ENCODE peak calls at places on chromosomes 6 and 20, in eight cellular contexts. W is NCI-H460; Y is pancreas; O is activated T-cell treated with anti-CD3 and anti-CD28 coated beads for 1 hour; D is AG09309; X is endothelial cell; R is stimulated activated CD4-positive, alpha-beta T cell treated with anti-CD3 and anti-CD28 coated beads, Interleukin-2, amount 100 ng/mL, for 48 hours; Z is type B pancreatic cell. M is an unnamed sample.

GRCh38 chr6:137910424-137910834 is 43.4 kb downstream of the TNFAIP3 start:
- DNase-seq in Z (no peak), Y (no peak), O (no peak), X (no peak), D (no peak), W (no peak), R (no peak), M (no peak)

GRCh38 chr6:160035693-160036330 is 66.9 kb downstream of the IGF2R start:
- DNase-seq in X (no peak), W (no peak), O (no peak), D (no peak), Y (no peak), R (no peak), Z (no peak), M (no peak)

GRCh38 chr20:53216856-53217576 is 244.9 kb downstream of the TSHZ2 start:
- DNase-seq in D (no peak), O (peak; percentile 87), W (peak; percentile 23), X (peak; percentile 78), Y (peak; percentile 72), Z (peak; percentile 85), R (peak; percentile 79), M (peak; percentile 46)

GRCh38 chr6:65189344-65189743 is 517.7 kb downstream of the EYS start:
- DNase-seq in W (no peak), D (no peak), X (no peak), R (no peak), Z (no peak), O (no peak), Y (no peak), M (no peak)

GRCh38 chr6:133809406-133809805 is 79.5 kb upstream of the TCF21 start:
- DNase-seq in X (no peak), D (no peak), Z (no peak), Y (no peak), W (no peak), O (no peak), R (no peak), M (no peak)

GRCh38 chr20:40702504-40702903 is 13.5 kb upstream of the MAFB start:
- DNase-seq in W (no peak), X (no peak), O (no peak), D (no peak), Z (no peak), Y (no peak), R (no peak), M (no peak)

GRCh38 chr6:116251568-116252384 is 2.1 kb downstream of the TSPYL4 start:
- DNase-seq in Y (no peak), O (no peak), D (peak; percentile 64), R (no peak), Z (no peak), X (no peak), W (no peak), M (no peak)

GRCh38 chr20:62920039-62920645 is 6.2 kb downstream of the DIDO1 start:
- DNase-seq in X (no peak), Y (no peak), W (no peak), Z (no peak), R (no peak), D (no peak), O (no peak), M (no peak)

GRCh38 chr6:134512946-134513345 is 195.0 kb upstream of the SGK1 start:
- DNase-seq in O (no peak), D (no peak), Y (no peak), R (no peak), X (no peak), Z (no peak), W (no peak), M (no peak)

GRCh38 chr6:66628917-66629316 is 921.9 kb upstream of the EYS start:
- DNase-seq in Y (no peak), O (no peak), W (no peak), Z (no peak), X (no peak), R (no peak), D (no peak), M (no peak)

GRCh38 chr6:28943557-28944411 is 20.0 kb upstream of the TRIM27 start:
- DNase-seq in D (no peak), X (peak; percentile 76), R (peak; percentile 76), O (peak; percentile 44), Z (no peak), Y (peak; percentile 67), W (peak; percentile 76), M (peak; percentile 76)

GRCh38 chr6:52457096-52457495 is 37.0 kb downstream of the EFHC1 start:
- DNase-seq in O (no peak), X (no peak), W (no peak), R (no peak), Y (no peak), Z (no peak), D (no peak), M (no peak)

GRCh38 chr6:14055541-14055940 is 62.0 kb upstream of the CD83 start:
- DNase-seq in D (no peak), R (no peak), Z (no peak), Y (no peak), O (no peak), W (no peak), X (no peak), M (peak; percentile 83)

GRCh38 chr20:40687384-40688128 is 1.5 kb downstream of the MAFB start:
- DNase-seq in R (no peak), D (no peak), X (peak; percentile 47), Z (no peak), O (no peak), W (no peak), Y (peak; percentile 73), M (no peak)

GRCh38 chr6:76694779-76695178 is 622.3 kb upstream of the IMPG1 start:
- DNase-seq in Y (no peak), R (no peak), Z (no peak), X (no peak), D (no peak), O (no peak), W (no peak), M (no peak)

GRCh38 chr6:143940011-143940597 is 68.0 kb downstream of the PLAGL1 start:
- DNase-seq in W (peak; percentile 19), R (peak; percentile 47), Y (peak; percentile 66), X (peak; percentile 40), Z (no peak), D (peak; percentile 3), O (peak; percentile 26), M (peak; percentile 42)

GRCh38 chr6:157558049-157558448 is 177.1 kb downstream of the ZDHHC14 start:
- DNase-seq in R (no peak), X (no peak), Y (no peak), D (no peak), Z (no peak), W (no peak), O (no peak), M (no peak)

GRCh38 chr6:13447949-13448724 is 39.3 kb downstream of the GFOD1 start:
- DNase-seq in D (no peak), Y (no peak), Z (no peak), R (no peak), W (no peak), O (no peak), X (no peak), M (no peak)

GRCh38 chr6:164870175-164870574 is 439.2 kb downstream of the C6orf118 start:
- DNase-seq in W (no peak), R (no peak), Y (no peak), X (no peak), Z (no peak), O (no peak), D (no peak), M (no peak)

GRCh38 chr6:52840763-52841585 is at the start of gene GSTA5:
- DNase-seq in Y (no peak), W (no peak), D (no peak), X (no peak), R (no peak), Z (no peak), O (no peak), M (no peak)

GRCh38 chr6:126117251-126117650 is 130.9 kb downstream of the TRMT11 start:
- DNase-seq in W (no peak), R (no peak), O (no peak), Y (no peak), Z (no peak), D (no peak), X (no peak), M (no peak)

GRCh38 chr6:22437665-22438064 is 131.7 kb upstream of the HDGFL1 start:
- DNase-seq in W (no peak), X (no peak), O (no peak), Z (no peak), D (no peak), Y (no peak), R (no peak), M (no peak)

GRCh38 chr20:9668356-9668755 is 154.0 kb downstream of the LAMP5 start:
- DNase-seq in W (no peak), Z (no peak), X (no peak), R (no peak), Y (no peak), O (no peak), D (no peak), M (peak; percentile 11)

GRCh38 chr6:37965964-37966676 is 146.6 kb downstream of the ZFAND3 start:
- DNase-seq in X (no peak), D (peak; percentile 42), Y (no peak), Z (no peak), O (no peak), W (no peak), R (no peak), M (no peak)